ENCODE peak calls at places on chromosomes 6 and 20, in eight cellular contexts. One of them, this sample, is unnamed.

GRCh38 chr6:23183846-23184245 is 614.5 kb downstream of the HDGFL1 start:
- DNase-seq in breast epithelium: no peak
- DNase-seq in ovary: no peak
- DNase-seq in brain microvascular endothelial cell: no peak
- DNase-seq in endodermal cell: no peak
- DNase-seq in GM23248: no peak
- DNase-seq in uterus: no peak
- DNase-seq in CD8-positive, alpha-beta memory T cell: no peak
- DNase-seq in this sample: no peak

GRCh38 chr20:61719691-61720347 is 345.9 kb downstream of the TAF4 start:
- DNase-seq in breast epithelium: no peak
- DNase-seq in GM23248: no peak
- DNase-seq in endodermal cell: no peak
- DNase-seq in uterus: no peak
- DNase-seq in ovary: peak; percentile 35
- DNase-seq in CD8-positive, alpha-beta memory T cell: peak; percentile 29
- DNase-seq in brain microvascular endothelial cell: no peak
- DNase-seq in this sample: no peak

GRCh38 chr20:3679749-3680700 is 1.8 kb downstream of the ADAM33 start:
- DNase-seq in GM23248: peak; percentile 91
- DNase-seq in uterus: peak; percentile 87
- DNase-seq in breast epithelium: no peak
- DNase-seq in ovary: peak; percentile 76
- DNase-seq in CD8-positive, alpha-beta memory T cell: no peak
- DNase-seq in endodermal cell: peak; percentile 69
- DNase-seq in brain microvascular endothelial cell: peak; percentile 44
- DNase-seq in this sample: peak; percentile 76

GRCh38 chr6:149942461-149942829 is 631 bp downstream of the ULBP2 start:
- DNase-seq in breast epithelium: no peak
- DNase-seq in CD8-positive, alpha-beta memory T cell: no peak
- DNase-seq in uterus: no peak
- DNase-seq in GM23248: peak; percentile 41
- DNase-seq in ovary: no peak
- DNase-seq in brain microvascular endothelial cell: no peak
- DNase-seq in endodermal cell: no peak
- DNase-seq in this sample: peak; percentile 58

GRCh38 chr6:116697475-116697874 is 16.5 kb downstream of the KPNA5 start:
- DNase-seq in breast epithelium: no peak
- DNase-seq in ovary: no peak
- DNase-seq in CD8-positive, alpha-beta memory T cell: no peak
- DNase-seq in brain microvascular endothelial cell: no peak
- DNase-seq in endodermal cell: no peak
- DNase-seq in uterus: no peak
- DNase-seq in GM23248: no peak
- DNase-seq in this sample: no peak

GRCh38 chr6:108363756-108364356 is 69.0 kb downstream of the AFG1L start:
- DNase-seq in endodermal cell: no peak
- DNase-seq in uterus: no peak
- DNase-seq in GM23248: peak; percentile 13
- DNase-seq in CD8-positive, alpha-beta memory T cell: no peak
- DNase-seq in ovary: no peak
- DNase-seq in brain microvascular endothelial cell: no peak
- DNase-seq in breast epithelium: no peak
- DNase-seq in this sample: no peak

GRCh38 chr20:32966881-32967781 is 37.1 kb downstream of the SUN5 start:
- DNase-seq in brain microvascular endothelial cell: no peak
- DNase-seq in uterus: no peak
- DNase-seq in endodermal cell: peak; percentile 41
- DNase-seq in ovary: no peak
- DNase-seq in breast epithelium: peak; percentile 14
- DNase-seq in GM23248: no peak
- DNase-seq in CD8-positive, alpha-beta memory T cell: peak; percentile 55
- DNase-seq in this sample: peak; percentile 48

GRCh38 chr6:129889580-129889979 is 28.5 kb upstream of the TMEM244 start:
- DNase-seq in ovary: no peak
- DNase-seq in uterus: no peak
- DNase-seq in GM23248: peak; percentile 87
- DNase-seq in brain microvascular endothelial cell: peak; percentile 88
- DNase-seq in endodermal cell: no peak
- DNase-seq in CD8-positive, alpha-beta memory T cell: no peak
- DNase-seq in breast epithelium: no peak
- DNase-seq in this sample: no peak

GRCh38 chr20:25750765-25751696 is 54.4 kb upstream of the ZNF337 start:
- DNase-seq in uterus: peak; percentile 53
- DNase-seq in breast epithelium: no peak
- DNase-seq in CD8-positive, alpha-beta memory T cell: peak; percentile 53
- DNase-seq in GM23248: peak; percentile 66
- DNase-seq in endodermal cell: peak; percentile 88
- DNase-seq in brain microvascular endothelial cell: peak; percentile 7
- DNase-seq in ovary: peak; percentile 80
- DNase-seq in this sample: no peak

GRCh38 chr6:133340557-133340956 is 99.4 kb downstream of the EYA4 start:
- DNase-seq in GM23248: peak; percentile 28
- DNase-seq in uterus: no peak
- DNase-seq in breast epithelium: no peak
- DNase-seq in endodermal cell: no peak
- DNase-seq in brain microvascular endothelial cell: peak; percentile 72
- DNase-seq in CD8-positive, alpha-beta memory T cell: no peak
- DNase-seq in ovary: no peak
- DNase-seq in this sample: no peak

GRCh38 chr6:75748743-75749538 is at the start of gene MYO6:
- DNase-seq in brain microvascular endothelial cell: peak; percentile 35
- DNase-seq in breast epithelium: peak; percentile 58
- DNase-seq in endodermal cell: peak; percentile 93
- DNase-seq in CD8-positive, alpha-beta memory T cell: peak; percentile 52
- DNase-seq in GM23248: peak; percentile 84
- DNase-seq in ovary: peak; percentile 78
- DNase-seq in uterus: peak; percentile 58
- DNase-seq in this sample: peak; percentile 64

GRCh38 chr20:34222208-34222607 is 19.0 kb upstream of the ASIP start:
- DNase-seq in breast epithelium: no peak
- DNase-seq in endodermal cell: no peak
- DNase-seq in brain microvascular endothelial cell: peak; percentile 93
- DNase-seq in CD8-positive, alpha-beta memory T cell: no peak
- DNase-seq in GM23248: peak; percentile 98
- DNase-seq in uterus: peak; percentile 25
- DNase-seq in ovary: no peak
- DNase-seq in this sample: no peak

GRCh38 chr20:15162061-15162740 is 824.8 kb upstream of the FLRT3 start:
- DNase-seq in endodermal cell: no peak
- DNase-seq in GM23248: no peak
- DNase-seq in uterus: no peak
- DNase-seq in CD8-positive, alpha-beta memory T cell: no peak
- DNase-seq in brain microvascular endothelial cell: no peak
- DNase-seq in ovary: no peak
- DNase-seq in breast epithelium: no peak
- DNase-seq in this sample: no peak

GRCh38 chr6:111818539-111819226 is 54.6 kb downstream of the FYN start:
- DNase-seq in GM23248: peak; percentile 43
- DNase-seq in brain microvascular endothelial cell: no peak
- DNase-seq in breast epithelium: no peak
- DNase-seq in CD8-positive, alpha-beta memory T cell: no peak
- DNase-seq in endodermal cell: no peak
- DNase-seq in uterus: no peak
- DNase-seq in ovary: no peak
- DNase-seq in this sample: no peak

GRCh38 chr6:161434331-161434730 is 160.5 kb upstream of the AGPAT4 start:
- DNase-seq in GM23248: peak; percentile 50
- DNase-seq in CD8-positive, alpha-beta memory T cell: no peak
- DNase-seq in endodermal cell: no peak
- DNase-seq in brain microvascular endothelial cell: no peak
- DNase-seq in breast epithelium: no peak
- DNase-seq in uterus: no peak
- DNase-seq in ovary: no peak
- DNase-seq in this sample: no peak

GRCh38 chr6:82750570-82750969 is 315.1 kb downstream of the UBE3D start:
- DNase-seq in brain microvascular endothelial cell: no peak
- DNase-seq in breast epithelium: no peak
- DNase-seq in ovary: no peak
- DNase-seq in CD8-positive, alpha-beta memory T cell: no peak
- DNase-seq in GM23248: peak; percentile 54
- DNase-seq in endodermal cell: no peak
- DNase-seq in uterus: no peak
- DNase-seq in this sample: no peak

GRCh38 chr6:158552055-158552795 is 7.7 kb upstream of the TMEM181 start:
- DNase-seq in ovary: no peak
- DNase-seq in GM23248: no peak
- DNase-seq in uterus: no peak
- DNase-seq in endodermal cell: no peak
- DNase-seq in breast epithelium: no peak
- DNase-seq in CD8-positive, alpha-beta memory T cell: no peak
- DNase-seq in brain microvascular endothelial cell: no peak
- DNase-seq in this sample: no peak

GRCh38 chr6:142822882-142823578 is 121.9 kb downstream of the HIVEP2 start:
- DNase-seq in breast epithelium: no peak
- DNase-seq in brain microvascular endothelial cell: no peak
- DNase-seq in CD8-positive, alpha-beta memory T cell: no peak
- DNase-seq in ovary: no peak
- DNase-seq in GM23248: no peak
- DNase-seq in endodermal cell: peak; percentile 91
- DNase-seq in uterus: no peak
- DNase-seq in this sample: no peak

GRCh38 chr20:64140956-64141355 is 23.3 kb upstream of the MYT1 start:
- DNase-seq in GM23248: no peak
- DNase-seq in ovary: peak; percentile 8
- DNase-seq in CD8-positive, alpha-beta memory T cell: no peak
- DNase-seq in uterus: no peak
- DNase-seq in brain microvascular endothelial cell: no peak
- DNase-seq in breast epithelium: no peak
- DNase-seq in endodermal cell: no peak
- DNase-seq in this sample: no peak

GRCh38 chr20:46520540-46520939 is 7.2 kb upstream of the ZNF334 start:
- DNase-seq in endodermal cell: no peak
- DNase-seq in brain microvascular endothelial cell: no peak
- DNase-seq in GM23248: no peak
- DNase-seq in CD8-positive, alpha-beta memory T cell: no peak
- DNase-seq in ovary: no peak
- DNase-seq in uterus: no peak
- DNase-seq in breast epithelium: no peak
- DNase-seq in this sample: no peak

GRCh38 chr6:81331526-81331925 is 421.0 kb downstream of the TENT5A start:
- DNase-seq in GM23248: peak; percentile 89
- DNase-seq in endodermal cell: no peak
- DNase-seq in uterus: no peak
- DNase-seq in brain microvascular endothelial cell: peak; percentile 8
- DNase-seq in breast epithelium: no peak
- DNase-seq in CD8-positive, alpha-beta memory T cell: no peak
- DNase-seq in ovary: no peak
- DNase-seq in this sample: no peak

GRCh38 chr20:41123636-41124035 is 13.7 kb upstream of the PLCG1 start:
- DNase-seq in uterus: no peak
- DNase-seq in endodermal cell: no peak
- DNase-seq in GM23248: no peak
- DNase-seq in ovary: no peak
- DNase-seq in brain microvascular endothelial cell: no peak
- DNase-seq in breast epithelium: no peak
- DNase-seq in CD8-positive, alpha-beta memory T cell: no peak
- DNase-seq in this sample: no peak

GRCh38 chr6:158068893-158069799 is 87.5 kb downstream of the SYNJ2 start:
- DNase-seq in endodermal cell: peak; percentile 74
- DNase-seq in brain microvascular endothelial cell: peak; percentile 52
- DNase-seq in CD8-positive, alpha-beta memory T cell: no peak
- DNase-seq in breast epithelium: peak; percentile 73
- DNase-seq in uterus: no peak
- DNase-seq in GM23248: peak; percentile 82
- DNase-seq in ovary: peak; percentile 32
- DNase-seq in this sample: no peak

DNA sequence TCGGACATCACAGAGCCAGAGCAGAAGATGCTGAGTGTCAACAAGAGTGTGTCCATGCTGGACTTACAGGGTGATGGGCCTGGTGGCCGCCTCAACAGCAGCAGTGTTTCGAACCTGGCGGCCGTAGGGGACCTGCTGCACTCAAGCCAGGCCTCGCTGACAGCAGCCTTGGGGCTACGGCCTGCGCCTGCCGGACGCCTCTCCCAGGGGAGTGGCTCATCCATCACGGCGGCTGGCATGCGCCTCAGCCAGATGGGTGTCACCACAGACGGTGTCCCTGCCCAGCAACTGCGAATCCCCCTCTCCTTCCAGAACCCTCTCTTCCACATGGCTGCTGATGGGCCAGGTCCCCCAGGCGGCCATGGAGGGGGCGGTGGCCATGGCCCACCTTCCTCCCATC is 11.4 kb upstream of the ZBTB9 start:
- DNase-seq in breast epithelium: no peak
- DNase-seq in ovary: no peak
- DNase-seq in GM23248: no peak
- DNase-seq in endodermal cell: no peak
- DNase-seq in CD8-positive, alpha-beta memory T cell: no peak
- DNase-seq in uterus: no peak
- DNase-seq in brain microvascular endothelial cell: no peak
- DNase-seq in this sample: no peak
- H3K36me3 ChIP-seq in breast epithelium: no peaks in the 10 kb centered on the region
- H3K36me3 ChIP-seq in ovary: no peaks in the 10 kb centered on the region
- H3K36me3 ChIP-seq in GM23248: peaks cover 5% of the 10 kb centered on the region
- H3K36me3 ChIP-seq in endodermal cell: peaks cover 71% of the 10 kb centered on the region
- H3K36me3 ChIP-seq in CD8-positive, alpha-beta memory T cell: peaks cover 21% of the 10 kb centered on the region
- H3K36me3 ChIP-seq in uterus: no peaks in the 10 kb centered on the region
- H3K36me3 ChIP-seq in brain microvascular endothelial cell: peaks cover 27% of the 10 kb centered on the region
- H3K36me3 ChIP-seq in this sample: peaks cover 33% of the 10 kb centered on the region

GRCh38 chr6:50952092-50952932 is 133.6 kb downstream of the TFAP2B start:
- DNase-seq in ovary: no peak
- DNase-seq in breast epithelium: no peak
- DNase-seq in brain microvascular endothelial cell: peak; percentile 20
- DNase-seq in GM23248: no peak
- DNase-seq in uterus: no peak
- DNase-seq in CD8-positive, alpha-beta memory T cell: no peak
- DNase-seq in endodermal cell: peak; percentile 49
- DNase-seq in this sample: no peak
- H3K36me3 ChIP-seq in ovary: no peaks in the 10 kb centered on the region
- H3K36me3 ChIP-seq in breast epithelium: no peaks in the 10 kb centered on the region
- H3K36me3 ChIP-seq in brain microvascular endothelial cell: no peaks in the 10 kb centered on the region
- H3K36me3 ChIP-seq in GM23248: no peaks in the 10 kb centered on the region
- H3K36me3 ChIP-seq in uterus: no peaks in the 10 kb centered on the region
- H3K36me3 ChIP-seq in CD8-positive, alpha-beta memory T cell: no peaks in the 10 kb centered on the region
- H3K36me3 ChIP-seq in endodermal cell: no peaks in the 10 kb centered on the region
- H3K36me3 ChIP-seq in this sample: no peaks in the 10 kb centered on the region

GRCh38 chr6:41063884-41064285 is 8.3 kb downstream of the OARD1 start:
- DNase-seq in CD8-positive, alpha-beta memory T cell: no peak
- DNase-seq in brain microvascular endothelial cell: no peak
- DNase-seq in breast epithelium: no peak
- DNase-seq in ovary: no peak
- DNase-seq in endodermal cell: no peak
- DNase-seq in GM23248: no peak
- DNase-seq in uterus: no peak
- DNase-seq in this sample: no peak
- H3K36me3 ChIP-seq in CD8-positive, alpha-beta memory T cell: peaks cover 45% of the 10 kb centered on the region
- H3K36me3 ChIP-seq in brain microvascular endothelial cell: no peaks in the 10 kb centered on the region
- H3K36me3 ChIP-seq in breast epithelium: no peaks in the 10 kb centered on the region
- H3K36me3 ChIP-seq in ovary: no peaks in the 10 kb centered on the region
- H3K36me3 ChIP-seq in endodermal cell: peaks cover 18% of the 10 kb centered on the region
- H3K36me3 ChIP-seq in GM23248: no peaks in the 10 kb centered on the region
- H3K36me3 ChIP-seq in uterus: no peaks in the 10 kb centered on the region
- H3K36me3 ChIP-seq in this sample: peaks cover 54% of the 10 kb centered on the region

DNA sequence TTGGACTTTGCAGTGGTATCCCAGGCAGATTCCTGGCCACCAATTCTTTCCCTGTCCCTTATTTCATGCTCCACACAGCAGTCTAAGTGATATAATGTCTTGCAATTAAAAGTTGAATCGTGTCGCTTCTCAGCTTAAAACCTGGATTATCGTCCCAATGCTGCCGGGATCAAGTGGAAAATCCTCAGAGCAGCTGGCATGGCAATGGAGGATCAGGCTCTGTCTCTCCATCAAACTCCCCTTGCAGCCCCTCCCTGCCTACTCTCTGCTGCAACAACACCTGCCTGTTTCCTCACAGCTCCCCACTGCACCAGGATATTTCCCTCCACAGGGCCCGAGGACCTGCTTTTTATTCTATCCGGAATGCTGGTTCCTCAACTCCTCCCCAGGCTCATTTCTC is 277.1 kb downstream of the SYNE1 start:
- DNase-seq in endodermal cell: no peak
- DNase-seq in uterus: no peak
- DNase-seq in ovary: no peak
- DNase-seq in CD8-positive, alpha-beta memory T cell: no peak
- DNase-seq in GM23248: no peak
- DNase-seq in breast epithelium: no peak
- DNase-seq in brain microvascular endothelial cell: no peak
- DNase-seq in this sample: no peak
- H3K36me3 ChIP-seq in endodermal cell: no peaks in the 10 kb centered on the region
- H3K36me3 ChIP-seq in uterus: no peaks in the 10 kb centered on the region
- H3K36me3 ChIP-seq in ovary: no peaks in the 10 kb centered on the region
- H3K36me3 ChIP-seq in CD8-positive, alpha-beta memory T cell: no peaks in the 10 kb centered on the region
- H3K36me3 ChIP-seq in GM23248: peaks cover 60% of the 10 kb centered on the region
- H3K36me3 ChIP-seq in breast epithelium: no peaks in the 10 kb centered on the region
- H3K36me3 ChIP-seq in brain microvascular endothelial cell: peaks cover 49% of the 10 kb centered on the region
- H3K36me3 ChIP-seq in this sample: peaks cover 77% of the 10 kb centered on the region